ENCODE peak calls at places on chromosome 9, in eight cellular contexts. One of them, this sample, is unnamed.

GRCh38 chr9:26665676-26666075 is 226.9 kb downstream of the CAAP1 start:
- DNase-seq in astrocyte of the spinal cord: no peak
- DNase-seq in PC-3: no peak
- DNase-seq in cardiac muscle cell: no peak
- DNase-seq in SK-N-SH: no peak
- DNase-seq in A673: no peak
- DNase-seq in foreskin fibroblast: no peak
- DNase-seq in heart left ventricle: no peak
- DNase-seq in this sample: no peak

GRCh38 chr9:111597852-111598729 is 1.4 kb downstream of the PTGR1 start:
- DNase-seq in SK-N-SH: peak
- DNase-seq in foreskin fibroblast: peak
- DNase-seq in PC-3: peak
- DNase-seq in heart left ventricle: peak
- DNase-seq in A673: peak
- DNase-seq in cardiac muscle cell: peak
- DNase-seq in astrocyte of the spinal cord: peak
- DNase-seq in this sample: peak

GRCh38 chr9:128243486-128244415 is 32.1 kb downstream of the GOLGA2 start:
- DNase-seq in PC-3: no peak
- DNase-seq in A673: no peak
- DNase-seq in astrocyte of the spinal cord: no peak
- DNase-seq in SK-N-SH: peak
- DNase-seq in cardiac muscle cell: no peak
- DNase-seq in foreskin fibroblast: peak
- DNase-seq in heart left ventricle: peak
- DNase-seq in this sample: peak

GRCh38 chr9:112535811-112536210 is 49.2 kb downstream of the KIAA1958 start:
- DNase-seq in A673: peak
- DNase-seq in heart left ventricle: no peak
- DNase-seq in foreskin fibroblast: peak
- DNase-seq in PC-3: no peak
- DNase-seq in SK-N-SH: no peak
- DNase-seq in cardiac muscle cell: no peak
- DNase-seq in astrocyte of the spinal cord: peak
- DNase-seq in this sample: peak

GRCh38 chr9:135372501-135373008 is 107.0 kb upstream of the PPP1R26 start:
- DNase-seq in PC-3: no peak
- DNase-seq in astrocyte of the spinal cord: no peak
- DNase-seq in heart left ventricle: no peak
- DNase-seq in A673: no peak
- DNase-seq in cardiac muscle cell: no peak
- DNase-seq in SK-N-SH: no peak
- DNase-seq in foreskin fibroblast: no peak
- DNase-seq in this sample: no peak

GRCh38 chr9:25449503-25449902 is 228.7 kb downstream of the TUSC1 start:
- DNase-seq in A673: no peak
- DNase-seq in PC-3: peak
- DNase-seq in foreskin fibroblast: no peak
- DNase-seq in astrocyte of the spinal cord: no peak
- DNase-seq in heart left ventricle: no peak
- DNase-seq in SK-N-SH: no peak
- DNase-seq in cardiac muscle cell: no peak
- DNase-seq in this sample: no peak

GRCh38 chr9:121640076-121640475 is 11.4 kb upstream of the DAB2IP start:
- DNase-seq in PC-3: peak
- DNase-seq in foreskin fibroblast: peak
- DNase-seq in cardiac muscle cell: peak
- DNase-seq in heart left ventricle: peak
- DNase-seq in SK-N-SH: peak
- DNase-seq in astrocyte of the spinal cord: no peak
- DNase-seq in A673: peak
- DNase-seq in this sample: peak

GRCh38 chr9:106828082-106828481 is 34.9 kb upstream of the ZNF462 start:
- DNase-seq in astrocyte of the spinal cord: no peak
- DNase-seq in A673: no peak
- DNase-seq in cardiac muscle cell: no peak
- DNase-seq in PC-3: no peak
- DNase-seq in heart left ventricle: no peak
- DNase-seq in foreskin fibroblast: no peak
- DNase-seq in SK-N-SH: no peak
- DNase-seq in this sample: no peak

GRCh38 chr9:71909887-71910601 is 949 bp downstream of the ABHD17B start:
- DNase-seq in SK-N-SH: peak
- DNase-seq in cardiac muscle cell: peak
- DNase-seq in heart left ventricle: peak
- DNase-seq in foreskin fibroblast: peak
- DNase-seq in A673: peak
- DNase-seq in PC-3: peak
- DNase-seq in astrocyte of the spinal cord: peak
- DNase-seq in this sample: peak

GRCh38 chr9:94801685-94802084 is 75.2 kb downstream of the AOPEP start:
- DNase-seq in SK-N-SH: no peak
- DNase-seq in A673: no peak
- DNase-seq in astrocyte of the spinal cord: peak
- DNase-seq in foreskin fibroblast: peak
- DNase-seq in cardiac muscle cell: no peak
- DNase-seq in PC-3: no peak
- DNase-seq in heart left ventricle: no peak
- DNase-seq in this sample: peak

GRCh38 chr9:93890436-93890935 is 64.7 kb downstream of the BARX1 start:
- DNase-seq in heart left ventricle: no peak
- DNase-seq in PC-3: no peak
- DNase-seq in astrocyte of the spinal cord: no peak
- DNase-seq in A673: no peak
- DNase-seq in SK-N-SH: no peak
- DNase-seq in cardiac muscle cell: no peak
- DNase-seq in foreskin fibroblast: no peak
- DNase-seq in this sample: no peak

GRCh38 chr9:114395768-114396167 is 8.0 kb upstream of the AKNA start:
- DNase-seq in cardiac muscle cell: no peak
- DNase-seq in astrocyte of the spinal cord: no peak
- DNase-seq in A673: no peak
- DNase-seq in foreskin fibroblast: no peak
- DNase-seq in heart left ventricle: no peak
- DNase-seq in SK-N-SH: no peak
- DNase-seq in PC-3: no peak
- DNase-seq in this sample: no peak
- H3K4me3 ChIP-seq in cardiac muscle cell: no peak
- H3K4me3 ChIP-seq in astrocyte of the spinal cord: no peak
- H3K4me3 ChIP-seq in A673: no peak
- H3K4me3 ChIP-seq in foreskin fibroblast: peak
- H3K4me3 ChIP-seq in heart left ventricle: no peak
- H3K4me3 ChIP-seq in SK-N-SH: no peak
- H3K4me3 ChIP-seq in PC-3: no peak
- H3K4me3 ChIP-seq in this sample: no peak

GRCh38 chr9:2618289-2618688 is 3.3 kb upstream of the VLDLR start:
- DNase-seq in A673: no peak
- DNase-seq in astrocyte of the spinal cord: no peak
- DNase-seq in SK-N-SH: no peak
- DNase-seq in cardiac muscle cell: no peak
- DNase-seq in foreskin fibroblast: no peak
- DNase-seq in PC-3: no peak
- DNase-seq in heart left ventricle: no peak
- DNase-seq in this sample: no peak

GRCh38 chr9:2621678-2622360 is at the start of gene VLDLR:
- DNase-seq in cardiac muscle cell: no peak
- DNase-seq in PC-3: no peak
- DNase-seq in A673: peak
- DNase-seq in SK-N-SH: peak
- DNase-seq in astrocyte of the spinal cord: peak
- DNase-seq in heart left ventricle: peak
- DNase-seq in foreskin fibroblast: peak
- DNase-seq in this sample: peak

GRCh38 chr9:2623046-2623865 is 1.7 kb downstream of the VLDLR start:
- DNase-seq in astrocyte of the spinal cord: peak
- DNase-seq in SK-N-SH: peak
- DNase-seq in foreskin fibroblast: peak
- DNase-seq in PC-3: no peak
- DNase-seq in cardiac muscle cell: peak
- DNase-seq in A673: peak
- DNase-seq in heart left ventricle: peak
- DNase-seq in this sample: peak

GRCh38 chr9:2622361-2623045 is 916 bp downstream of the VLDLR start:
- DNase-seq in PC-3: no peak
- DNase-seq in SK-N-SH: peak
- DNase-seq in foreskin fibroblast: peak
- DNase-seq in cardiac muscle cell: peak
- DNase-seq in astrocyte of the spinal cord: no peak
- DNase-seq in A673: peak
- DNase-seq in heart left ventricle: peak
- DNase-seq in this sample: peak

GRCh38 chr9:2620876-2621677 is 510 bp upstream of the VLDLR start:
- DNase-seq in foreskin fibroblast: peak
- DNase-seq in SK-N-SH: peak
- DNase-seq in heart left ventricle: peak
- DNase-seq in A673: peak
- DNase-seq in cardiac muscle cell: peak
- DNase-seq in PC-3: peak
- DNase-seq in astrocyte of the spinal cord: peak
- DNase-seq in this sample: peak
- TF ChIP-seq CTCF in foreskin fibroblast: no peak
- TF ChIP-seq CTCF in SK-N-SH: no peak
- TF ChIP-seq CTCF in heart left ventricle: no peak
- TF ChIP-seq CTCF in A673: peak
- TF ChIP-seq CTCF in cardiac muscle cell: peak
- TF ChIP-seq CTCF in PC-3: no peak
- TF ChIP-seq CTCF in astrocyte of the spinal cord: peak
- TF ChIP-seq CTCF in this sample: peak

GRCh38 chr9:101737165-101737704 is 1.2 kb downstream of the GRIN3A start:
- DNase-seq in PC-3: no peak
- DNase-seq in astrocyte of the spinal cord: no peak
- DNase-seq in heart left ventricle: no peak
- DNase-seq in SK-N-SH: no peak
- DNase-seq in cardiac muscle cell: no peak
- DNase-seq in A673: no peak
- DNase-seq in foreskin fibroblast: no peak
- DNase-seq in this sample: no peak
- H3K4me3 ChIP-seq in PC-3: no peak
- H3K4me3 ChIP-seq in astrocyte of the spinal cord: no peak
- H3K4me3 ChIP-seq in heart left ventricle: peak
- H3K4me3 ChIP-seq in SK-N-SH: no peak
- H3K4me3 ChIP-seq in cardiac muscle cell: no peak
- H3K4me3 ChIP-seq in A673: no peak
- H3K4me3 ChIP-seq in foreskin fibroblast: no peak
- H3K4me3 ChIP-seq in this sample: no peak

DNA sequence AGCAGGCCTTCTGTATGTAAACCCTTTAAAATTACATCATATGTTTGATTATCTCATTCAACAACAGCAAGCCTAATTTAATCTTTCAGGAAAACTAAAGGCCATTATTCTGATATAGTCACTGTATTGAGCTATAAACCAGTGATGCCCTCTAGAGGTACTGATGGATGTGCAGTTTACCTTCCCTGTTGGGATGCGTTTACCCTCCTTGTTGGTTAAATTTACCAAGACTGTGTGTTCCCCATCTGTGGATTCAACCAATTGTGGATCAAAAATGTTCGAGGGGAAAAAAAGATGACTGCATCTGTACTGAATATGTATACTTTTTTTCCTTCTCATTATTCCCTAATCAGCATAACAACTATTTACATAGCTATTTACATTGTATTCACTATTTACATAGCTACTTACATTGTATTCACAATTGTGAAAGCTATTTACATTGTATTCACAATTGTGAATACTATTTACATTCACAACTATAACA is 3.7 kb upstream of the BAAT start:
- DNase-seq in A673: peak
- DNase-seq in astrocyte of the spinal cord: no peak
- DNase-seq in PC-3: peak
- DNase-seq in cardiac muscle cell: no peak
- DNase-seq in foreskin fibroblast: no peak
- DNase-seq in SK-N-SH: no peak
- DNase-seq in heart left ventricle: no peak
- DNase-seq in this sample: peak
- TF ChIP-seq CTCF in A673: peak
- TF ChIP-seq CTCF in astrocyte of the spinal cord: peak
- TF ChIP-seq CTCF in PC-3: peak
- TF ChIP-seq CTCF in cardiac muscle cell: peak
- TF ChIP-seq CTCF in foreskin fibroblast: peak
- TF ChIP-seq CTCF in SK-N-SH: peak
- TF ChIP-seq CTCF in heart left ventricle: no peak
- TF ChIP-seq CTCF in this sample: peak

GRCh38 chr9:131011274-131012022 is 2.5 kb downstream of the LAMC3 start:
- DNase-seq in PC-3: no peak
- DNase-seq in foreskin fibroblast: no peak
- DNase-seq in astrocyte of the spinal cord: no peak
- DNase-seq in SK-N-SH: peak
- DNase-seq in heart left ventricle: peak
- DNase-seq in cardiac muscle cell: no peak
- DNase-seq in A673: no peak
- DNase-seq in this sample: no peak
- H3K4me3 ChIP-seq in PC-3: no peak
- H3K4me3 ChIP-seq in foreskin fibroblast: no peak
- H3K4me3 ChIP-seq in astrocyte of the spinal cord: no peak
- H3K4me3 ChIP-seq in SK-N-SH: no peak
- H3K4me3 ChIP-seq in heart left ventricle: no peak
- H3K4me3 ChIP-seq in cardiac muscle cell: no peak
- H3K4me3 ChIP-seq in A673: no peak
- H3K4me3 ChIP-seq in this sample: no peak

GRCh38 chr9:115524467-115525059 is 406.6 kb upstream of the TNC start:
- DNase-seq in astrocyte of the spinal cord: peak
- DNase-seq in heart left ventricle: no peak
- DNase-seq in SK-N-SH: peak
- DNase-seq in foreskin fibroblast: peak
- DNase-seq in cardiac muscle cell: peak
- DNase-seq in PC-3: peak
- DNase-seq in A673: peak
- DNase-seq in this sample: peak
- TF ChIP-seq CTCF in astrocyte of the spinal cord: peak
- TF ChIP-seq CTCF in heart left ventricle: peak
- TF ChIP-seq CTCF in SK-N-SH: peak
- TF ChIP-seq CTCF in foreskin fibroblast: peak
- TF ChIP-seq CTCF in cardiac muscle cell: peak
- TF ChIP-seq CTCF in PC-3: peak
- TF ChIP-seq CTCF in A673: peak
- TF ChIP-seq CTCF in this sample: peak